ENCODE peak calls at places on chromosomes 12 and 14, in five cellular contexts. Z is EH, P is NAMALWA, F is fibroblast of lung, M is endothelial cell. J is an unnamed sample.

GRCh38 chr12:101097829-101098580 is 112.0 kb downstream of the SLC5A8 start:
- DNase-seq in M (no peak), F (no peak), Z (no peak), P (no peak), J (no peak)

GRCh38 chr14:85428926-85429325 is 101.0 kb upstream of the FLRT2 start:
- DNase-seq in M (no peak), Z (no peak), F (no peak), P (no peak), J (peak; percentile 24)

GRCh38 chr14:73755434-73756014 is 41.3 kb upstream of the PNMA1 start:
- DNase-seq in M (no peak), F (no peak), Z (no peak), P (no peak), J (peak; percentile 54)

GRCh38 chr12:109744026-109744425 is 30.4 kb downstream of the FAM222A start:
- DNase-seq in Z (no peak), M (no peak), F (no peak), P (no peak), J (no peak)

GRCh38 chr14:41868396-41868795 is 261.7 kb downstream of the LRFN5 start:
- DNase-seq in P (no peak), Z (no peak), F (no peak), M (no peak), J (peak; percentile 42)

GRCh38 chr12:65495233-65495632 is 216.8 kb downstream of the MSRB3 start:
- DNase-seq in F (peak; percentile 38), M (no peak), P (no peak), Z (peak; percentile 90), J (peak; percentile 77)

GRCh38 chr12:54385251-54385914 is 850 bp upstream of the ZNF385A start:
- DNase-seq in F (no peak), M (no peak), P (no peak), Z (no peak), J (no peak)

GRCh38 chr12:132972374-132972773 is 13.8 kb upstream of the ZNF26 start:
- DNase-seq in P (no peak), M (no peak), Z (no peak), F (no peak), J (no peak)

GRCh38 chr12:118371354-118372282 is 1.1 kb downstream of the TAOK3 start:
- DNase-seq in M (peak; percentile 32), P (no peak), Z (peak; percentile 37), F (no peak), J (peak; percentile 61)

GRCh38 chr14:24481622-24482324 is 26.3 kb downstream of the CMA1 start:
- DNase-seq in F (no peak), M (peak; percentile 71), Z (peak; percentile 38), P (peak; percentile 61), J (peak; percentile 53)

GRCh38 chr12:96399081-96399918 is 939 bp downstream of the CDK17 start:
- DNase-seq in P (peak; percentile 78), F (peak; percentile 76), Z (peak; percentile 71), M (peak; percentile 57), J (peak; percentile 84)

GRCh38 chr12:44817687-44818086 is 58.4 kb downstream of the NELL2 start:
- DNase-seq in M (no peak), P (no peak), F (no peak), Z (no peak), J (no peak)

GRCh38 chr14:20976291-20976690 is 13.5 kb upstream of the METTL17 start:
- DNase-seq in M (no peak), F (no peak), Z (no peak), P (no peak), J (no peak)

GRCh38 chr14:54220122-54220691 is 176.6 kb upstream of the CDKN3 start:
- DNase-seq in M (peak; percentile 14), P (no peak), F (peak; percentile 22), Z (no peak), J (peak; percentile 47)

GRCh38 chr12:47942327-47943230 is 20.8 kb upstream of the TMEM106C start:
- DNase-seq in P (no peak), Z (no peak), F (no peak), M (peak; percentile 80), J (peak; percentile 27)

GRCh38 chr12:61654698-61655097 is 605.5 kb upstream of the USP15 start:
- DNase-seq in Z (no peak), F (no peak), P (peak; percentile 44), M (no peak), J (peak; percentile 34)

GRCh38 chr14:63960926-63961567 is 108.2 kb downstream of the SYNE2 start:
- DNase-seq in F (peak; percentile 28), Z (peak; percentile 83), P (no peak), M (no peak), J (peak; percentile 11)

GRCh38 chr14:33916663-33917565 is 34.0 kb downstream of the EGLN3 start:
- DNase-seq in P (no peak), Z (peak; percentile 10), F (no peak), M (no peak), J (peak; percentile 49)

GRCh38 chr12:56591111-56591510 is 39.0 kb downstream of the BAZ2A start:
- DNase-seq in P (no peak), F (no peak), Z (no peak), M (no peak), J (no peak)

J was measured in GM23248.